ENCODE peak calls at places on chromosome 11, in four cellular contexts. E is endodermal cell, M is AG04450, X is thoracic aorta. I is an unnamed sample.

GRCh38 chr11:67045314-67045713 is 11.3 kb upstream of the RHOD start:
- DNase-seq in M (peak; percentile 69), E (no peak), X (no peak), I (peak; percentile 54)

GRCh38 chr11:117179048-117179999 is 781 bp downstream of the SIDT2 start:
- DNase-seq in M (no peak), X (no peak), E (no peak), I (no peak)

GRCh38 chr11:1757861-1758610 is 5.7 kb downstream of the CTSD start:
- DNase-seq in M (no peak), E (no peak), X (no peak), I (no peak)

GRCh38 chr11:114017723-114018122 is 41.8 kb upstream of the ZBTB16 start:
- DNase-seq in X (no peak), E (no peak), M (no peak), I (no peak)

GRCh38 chr11:133968300-133968699 is 11.5 kb upstream of the IGSF9B start:
- DNase-seq in M (no peak), E (peak; percentile 89), X (no peak), I (no peak)

GRCh38 chr11:83280256-83280655 is 5.9 kb downstream of the CCDC90B start:
- DNase-seq in E (no peak), X (no peak), M (no peak), I (no peak)

GRCh38 chr11:10233581-10233980 is 60.4 kb downstream of the SBF2 start:
- DNase-seq in E (no peak), X (no peak), M (peak; percentile 61), I (peak; percentile 37)

GRCh38 chr11:108959124-108959761 is 294.4 kb downstream of the DDX10 start:
- DNase-seq in X (no peak), M (no peak), E (no peak), I (no peak)

GRCh38 chr11:47348859-47349258 is 3.6 kb downstream of the MYBPC3 start:
- DNase-seq in X (no peak), E (no peak), M (no peak), I (no peak)

GRCh38 chr11:105933666-105934065 is 88.4 kb downstream of the MSANTD4 start:
- DNase-seq in M (no peak), E (no peak), X (no peak), I (no peak)

GRCh38 chr11:10322830-10323792 is 18.2 kb downstream of the ADM start:
- DNase-seq in E (peak; percentile 57), X (no peak), M (no peak), I (no peak)

GRCh38 chr11:47350315-47350714 is 2.2 kb downstream of the MYBPC3 start:
- DNase-seq in M (no peak), X (no peak), E (no peak), I (no peak)

GRCh38 chr11:79160786-79161403 is 279.9 kb downstream of the TENM4 start:
- DNase-seq in E (peak; percentile 59), X (no peak), M (no peak), I (no peak)

GRCh38 chr11:73189315-73189714 is 28.8 kb upstream of the P2RY2 start:
- DNase-seq in M (no peak), X (no peak), E (no peak), I (no peak)

GRCh38 chr11:31141804-31142203 is 227.7 kb downstream of the DCDC1 start:
- DNase-seq in E (no peak), X (no peak), M (no peak), I (no peak)

GRCh38 chr11:72641900-72642814 is 32.1 kb downstream of the PDE2A start:
- DNase-seq in X (no peak), E (peak; percentile 84), M (no peak), I (no peak)

GRCh38 chr11:128734439-128735224 is 40.8 kb downstream of the FLI1 start:
- DNase-seq in X (no peak), M (no peak), E (no peak), I (no peak)

GRCh38 chr11:129815596-129816461 is at the start of gene TMEM45B:
- DNase-seq in E (peak; percentile 84), X (no peak), M (no peak), I (no peak)
- H3K4me3 ChIP-seq in E (peak within 1 kb of the TSS; percentile 56), X (no peak within 1 kb of the TSS), M (no peak within 1 kb of the TSS), I (no peak within 1 kb of the TSS)

DNA sequence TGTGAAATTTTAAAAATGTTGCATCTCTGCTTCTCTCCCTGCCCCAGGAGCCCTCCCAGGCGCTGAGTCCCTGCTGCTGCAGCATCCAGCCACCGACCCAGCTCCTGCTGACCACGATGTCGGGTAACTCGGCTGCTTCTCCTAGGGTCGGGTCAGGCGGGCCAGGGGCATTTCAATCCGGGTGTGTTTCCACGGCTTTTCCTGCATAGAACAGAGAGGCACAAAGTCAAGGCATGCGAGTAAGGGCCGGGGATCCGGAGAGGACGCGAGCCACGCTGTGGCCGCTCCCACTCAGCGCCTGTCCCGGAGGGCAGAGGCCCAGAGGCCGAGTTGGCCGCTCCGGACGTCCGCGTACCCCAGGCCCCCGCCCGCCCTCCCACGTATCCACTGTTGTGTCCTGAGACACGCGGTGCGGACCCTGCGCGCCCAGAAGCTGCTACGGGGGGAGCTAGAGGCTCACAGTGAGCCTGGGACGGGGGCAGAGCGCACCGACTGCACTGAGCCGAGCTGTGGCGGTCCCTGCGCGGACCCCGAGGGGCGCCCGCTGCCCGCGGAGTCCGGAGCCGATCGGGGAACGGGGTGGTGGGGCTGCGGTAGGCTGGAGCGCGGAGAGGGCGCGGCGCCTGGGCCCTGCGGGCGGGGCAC is at the start of gene POU2AF3:
- DNase-seq in E (no peak), M (no peak), X (no peak), I (no peak)
- H3K4me3 ChIP-seq in E (peak within 1 kb of the TSS; percentile 74), M (peak within 1 kb of the TSS; percentile 59), X (peak within 1 kb of the TSS; percentile 93), I (peak within 1 kb of the TSS; percentile 52)

GRCh38 chr11:7672276-7672959 is 882 bp downstream of the CYB5R2 start:
- DNase-seq in M (no peak), X (no peak), E (no peak), I (no peak)
- H3K4me3 ChIP-seq in M (no peak overlapping the region), X (peak overlapping the region; percentile 90), E (no peak overlapping the region), I (peak overlapping the region; percentile 51)

GRCh38 chr11:64303109-64304031 is 2.0 kb upstream of the ESRRA start:
- DNase-seq in E (no peak), X (no peak), M (no peak), I (no peak)
- H3K4me3 ChIP-seq in E (no peak overlapping the region), X (no peak overlapping the region), M (no peak overlapping the region), I (no peak overlapping the region)

GRCh38 chr11:119340335-119341221 is at the start of gene C1QTNF5:
- DNase-seq in M (no peak), X (no peak), E (peak; percentile 79), I (no peak)

GRCh38 chr11:119337581-119338317 is 2.9 kb downstream of the C1QTNF5 start:
- DNase-seq in M (peak; percentile 88), X (no peak), E (peak; percentile 90), I (no peak)

GRCh38 chr11:119339581-119340334 is 925 bp downstream of the C1QTNF5 start:
- DNase-seq in M (no peak), E (peak; percentile 92), X (no peak), I (no peak)

GRCh38 chr11:119338318-119338890 is 2.3 kb downstream of the C1QTNF5 start:
- DNase-seq in X (no peak), E (peak; percentile 95), M (no peak), I (no peak)

DNA sequence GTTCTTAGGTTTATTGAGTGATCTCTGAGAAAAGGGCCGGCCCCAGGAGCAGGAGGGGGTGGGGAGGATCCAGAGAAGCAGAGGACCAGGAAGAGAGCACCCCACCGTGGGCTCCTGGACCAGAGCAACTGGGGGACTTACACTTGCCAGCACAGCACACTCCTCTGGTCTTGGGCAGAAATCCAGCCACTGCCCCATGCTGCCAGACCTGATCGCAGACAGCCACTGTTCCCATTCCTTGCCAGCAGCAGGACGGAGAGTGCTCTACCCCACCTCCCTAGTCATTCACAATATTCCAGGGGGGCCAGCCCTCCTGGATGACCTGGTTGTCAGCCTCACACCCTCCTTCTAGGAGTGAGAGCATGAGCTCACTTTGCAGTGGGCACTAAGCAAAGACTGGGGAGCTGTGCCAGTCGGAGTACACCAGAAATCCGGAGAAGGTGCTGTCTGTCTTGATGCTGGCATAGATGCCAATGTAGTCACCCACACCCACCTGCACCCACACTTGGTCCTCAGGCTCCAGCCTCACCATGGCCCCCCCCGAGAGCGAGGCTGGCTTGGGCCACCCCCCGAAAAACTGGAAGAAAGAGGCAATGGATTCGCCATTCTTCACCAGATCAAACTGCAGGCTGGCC is 1.6 kb downstream of the C1QTNF5 start:
- DNase-seq in M (no peak), X (no peak), E (peak; percentile 63), I (no peak)
- H3K4me3 ChIP-seq in M (peak overlapping the region; percentile 64), X (peak overlapping the region; percentile 91), E (no peak overlapping the region), I (peak overlapping the region; percentile 9)

I was measured in AG09309.